ENCODE peak calls at places on chromosomes 6 and 20, in ten cellular contexts. W, K, U, J, Q, X, Z, F, M and N are unnamed samples.

GRCh38 chr6:122400467-122401089 is 1.1 kb downstream of the HSF2 start:
- DNase-seq in W (no peak), K (no peak), U (no peak), J (no peak), Q (no peak), X (no peak), Z (no peak), F (peak), M (no peak), N (no peak)

GRCh38 chr6:150667977-150668716 is 68.5 kb downstream of the PLEKHG1 start:
- DNase-seq in W (peak), K (peak), U (peak), J (peak), Q (peak), X (peak), Z (no peak), F (peak), M (peak), N (peak)

GRCh38 chr20:5397418-5397817 is 80.7 kb upstream of the PROKR2 start:
- DNase-seq in W (no peak), K (peak), U (no peak), J (peak), Q (no peak), X (no peak), Z (no peak), F (peak), M (peak), N (no peak)

GRCh38 chr6:85364354-85364753 is 85.5 kb upstream of the NT5E start:
- DNase-seq in W (no peak), K (no peak), U (no peak), J (peak), Q (peak), X (peak), Z (no peak), F (peak), M (peak), N (peak)

GRCh38 chr6:73943401-73943800 is 247.4 kb downstream of the CD109 start:
- DNase-seq in W (no peak), K (no peak), U (no peak), J (no peak), Q (peak), X (peak), Z (no peak), F (no peak), M (no peak), N (no peak)

GRCh38 chr20:48850681-48851299 is 23.0 kb upstream of the PREX1 start:
- DNase-seq in W (no peak), K (no peak), U (no peak), J (no peak), Q (no peak), X (no peak), Z (no peak), F (no peak), M (no peak), N (no peak)

GRCh38 chr6:44650947-44651346 is 263.4 kb downstream of the CDC5L start:
- DNase-seq in W (no peak), K (peak), U (no peak), J (no peak), Q (no peak), X (peak), Z (no peak), F (peak), M (peak), N (no peak)

GRCh38 chr6:166127624-166128472 is 39.8 kb downstream of the TBXT start:
- DNase-seq in W (no peak), K (no peak), U (no peak), J (no peak), Q (no peak), X (no peak), Z (no peak), F (no peak), M (no peak), N (no peak)

GRCh38 chr20:24816431-24816830 is 132.6 kb upstream of the CST7 start:
- DNase-seq in W (no peak), K (no peak), U (no peak), J (no peak), Q (no peak), X (peak), Z (no peak), F (no peak), M (no peak), N (no peak)